ENCODE peak calls at places on chromosome 19, in seven cellular contexts. One of them, this sample, is unnamed.

GRCh38 chr19:13883665-13884064 is 6.7 kb downstream of the NANOS3 start:
- DNase-seq in sigmoid colon: no peak
- DNase-seq in coronary artery: no peak
- DNase-seq in CD8-positive, alpha-beta T cell: no peak
- DNase-seq in mesothelial cell of epicardium: no peak
- DNase-seq in A549: no peak
- DNase-seq in activated CD8-positive, alpha-beta T cell treated with anti-CD3 and anti-CD28 coated beads for 36 hours: no peak
- DNase-seq in this sample: no peak

GRCh38 chr19:6047741-6048231 is 62.5 kb downstream of the RFX2 start:
- DNase-seq in coronary artery: no peak
- DNase-seq in A549: peak; percentile 58
- DNase-seq in mesothelial cell of epicardium: no peak
- DNase-seq in activated CD8-positive, alpha-beta T cell treated with anti-CD3 and anti-CD28 coated beads for 36 hours: no peak
- DNase-seq in CD8-positive, alpha-beta T cell: peak; percentile 8
- DNase-seq in sigmoid colon: no peak
- DNase-seq in this sample: peak; percentile 53

GRCh38 chr19:13959962-13960862 is 7.9 kb downstream of the DCAF15 start:
- DNase-seq in A549: no peak
- DNase-seq in mesothelial cell of epicardium: no peak
- DNase-seq in activated CD8-positive, alpha-beta T cell treated with anti-CD3 and anti-CD28 coated beads for 36 hours: peak; percentile 43
- DNase-seq in sigmoid colon: no peak
- DNase-seq in CD8-positive, alpha-beta T cell: peak; percentile 37
- DNase-seq in coronary artery: no peak
- DNase-seq in this sample: no peak

GRCh38 chr19:17334414-17335409 is at the start of gene ANO8:
- DNase-seq in coronary artery: peak; percentile 94
- DNase-seq in A549: peak; percentile 99
- DNase-seq in sigmoid colon: peak; percentile 96
- DNase-seq in activated CD8-positive, alpha-beta T cell treated with anti-CD3 and anti-CD28 coated beads for 36 hours: peak; percentile 97
- DNase-seq in mesothelial cell of epicardium: peak; percentile 93
- DNase-seq in CD8-positive, alpha-beta T cell: peak; percentile 97
- DNase-seq in this sample: peak; percentile 99

GRCh38 chr19:15200575-15201364 is at the start of gene NOTCH3:
- DNase-seq in CD8-positive, alpha-beta T cell: no peak
- DNase-seq in A549: no peak
- DNase-seq in activated CD8-positive, alpha-beta T cell treated with anti-CD3 and anti-CD28 coated beads for 36 hours: no peak
- DNase-seq in mesothelial cell of epicardium: no peak
- DNase-seq in sigmoid colon: no peak
- DNase-seq in coronary artery: no peak
- DNase-seq in this sample: no peak

GRCh38 chr19:41909706-41910105 is 18.5 kb downstream of the ERFL start:
- DNase-seq in coronary artery: no peak
- DNase-seq in CD8-positive, alpha-beta T cell: no peak
- DNase-seq in mesothelial cell of epicardium: no peak
- DNase-seq in sigmoid colon: no peak
- DNase-seq in A549: no peak
- DNase-seq in activated CD8-positive, alpha-beta T cell treated with anti-CD3 and anti-CD28 coated beads for 36 hours: no peak
- DNase-seq in this sample: peak; percentile 73

GRCh38 chr19:35722897-35723296 is 5.1 kb downstream of the KMT2B start:
- DNase-seq in activated CD8-positive, alpha-beta T cell treated with anti-CD3 and anti-CD28 coated beads for 36 hours: no peak
- DNase-seq in mesothelial cell of epicardium: no peak
- DNase-seq in sigmoid colon: no peak
- DNase-seq in coronary artery: no peak
- DNase-seq in A549: no peak
- DNase-seq in CD8-positive, alpha-beta T cell: no peak
- DNase-seq in this sample: no peak

GRCh38 chr19:6832412-6832811 is 55.0 kb upstream of the ADGRE1 start:
- DNase-seq in mesothelial cell of epicardium: no peak
- DNase-seq in sigmoid colon: no peak
- DNase-seq in coronary artery: no peak
- DNase-seq in CD8-positive, alpha-beta T cell: no peak
- DNase-seq in A549: no peak
- DNase-seq in activated CD8-positive, alpha-beta T cell treated with anti-CD3 and anti-CD28 coated beads for 36 hours: no peak
- DNase-seq in this sample: no peak

GRCh38 chr19:5031231-5032100 is 62.6 kb downstream of the KDM4B start:
- DNase-seq in mesothelial cell of epicardium: peak; percentile 95
- DNase-seq in CD8-positive, alpha-beta T cell: peak; percentile 83
- DNase-seq in sigmoid colon: peak; percentile 91
- DNase-seq in activated CD8-positive, alpha-beta T cell treated with anti-CD3 and anti-CD28 coated beads for 36 hours: peak; percentile 87
- DNase-seq in A549: peak; percentile 63
- DNase-seq in coronary artery: peak; percentile 84
- DNase-seq in this sample: peak; percentile 94

GRCh38 chr19:6790194-6791128 is 18.0 kb downstream of the VAV1 start:
- DNase-seq in coronary artery: no peak
- DNase-seq in mesothelial cell of epicardium: no peak
- DNase-seq in A549: no peak
- DNase-seq in sigmoid colon: no peak
- DNase-seq in activated CD8-positive, alpha-beta T cell treated with anti-CD3 and anti-CD28 coated beads for 36 hours: no peak
- DNase-seq in CD8-positive, alpha-beta T cell: no peak
- DNase-seq in this sample: peak; percentile 20

GRCh38 chr19:47047931-47048399 is 459 bp downstream of the TMEM160 start:
- DNase-seq in sigmoid colon: peak; percentile 93
- DNase-seq in mesothelial cell of epicardium: peak; percentile 81
- DNase-seq in A549: peak; percentile 94
- DNase-seq in CD8-positive, alpha-beta T cell: peak; percentile 65
- DNase-seq in coronary artery: peak; percentile 84
- DNase-seq in activated CD8-positive, alpha-beta T cell treated with anti-CD3 and anti-CD28 coated beads for 36 hours: peak; percentile 93
- DNase-seq in this sample: no peak

GRCh38 chr19:10478903-10479384 is 24.2 kb downstream of the KEAP1 start:
- DNase-seq in sigmoid colon: peak; percentile 98
- DNase-seq in mesothelial cell of epicardium: peak; percentile 68
- DNase-seq in activated CD8-positive, alpha-beta T cell treated with anti-CD3 and anti-CD28 coated beads for 36 hours: peak; percentile 95
- DNase-seq in CD8-positive, alpha-beta T cell: peak; percentile 83
- DNase-seq in coronary artery: peak; percentile 97
- DNase-seq in A549: peak; percentile 80
- DNase-seq in this sample: peak; percentile 91

GRCh38 chr19:41376998-41377365 is 649 bp downstream of the TMEM91 start:
- DNase-seq in sigmoid colon: no peak
- DNase-seq in CD8-positive, alpha-beta T cell: no peak
- DNase-seq in activated CD8-positive, alpha-beta T cell treated with anti-CD3 and anti-CD28 coated beads for 36 hours: peak; percentile 64
- DNase-seq in coronary artery: no peak
- DNase-seq in mesothelial cell of epicardium: no peak
- DNase-seq in A549: no peak
- DNase-seq in this sample: no peak

GRCh38 chr19:13209797-13210775 is 59.9 kb downstream of the IER2 start:
- DNase-seq in CD8-positive, alpha-beta T cell: no peak
- DNase-seq in sigmoid colon: no peak
- DNase-seq in coronary artery: no peak
- DNase-seq in activated CD8-positive, alpha-beta T cell treated with anti-CD3 and anti-CD28 coated beads for 36 hours: no peak
- DNase-seq in mesothelial cell of epicardium: no peak
- DNase-seq in A549: no peak
- DNase-seq in this sample: no peak

GRCh38 chr19:17665058-17665457 is 23.1 kb downstream of the UNC13A start:
- DNase-seq in mesothelial cell of epicardium: no peak
- DNase-seq in coronary artery: no peak
- DNase-seq in activated CD8-positive, alpha-beta T cell treated with anti-CD3 and anti-CD28 coated beads for 36 hours: no peak
- DNase-seq in A549: no peak
- DNase-seq in sigmoid colon: no peak
- DNase-seq in CD8-positive, alpha-beta T cell: no peak
- DNase-seq in this sample: no peak

GRCh38 chr19:28468701-28469459 is 744.1 kb downstream of the UQCRFS1 start:
- DNase-seq in sigmoid colon: peak; percentile 64
- DNase-seq in coronary artery: no peak
- DNase-seq in activated CD8-positive, alpha-beta T cell treated with anti-CD3 and anti-CD28 coated beads for 36 hours: peak; percentile 44
- DNase-seq in CD8-positive, alpha-beta T cell: peak; percentile 39
- DNase-seq in A549: no peak
- DNase-seq in mesothelial cell of epicardium: no peak
- DNase-seq in this sample: no peak

DNA sequence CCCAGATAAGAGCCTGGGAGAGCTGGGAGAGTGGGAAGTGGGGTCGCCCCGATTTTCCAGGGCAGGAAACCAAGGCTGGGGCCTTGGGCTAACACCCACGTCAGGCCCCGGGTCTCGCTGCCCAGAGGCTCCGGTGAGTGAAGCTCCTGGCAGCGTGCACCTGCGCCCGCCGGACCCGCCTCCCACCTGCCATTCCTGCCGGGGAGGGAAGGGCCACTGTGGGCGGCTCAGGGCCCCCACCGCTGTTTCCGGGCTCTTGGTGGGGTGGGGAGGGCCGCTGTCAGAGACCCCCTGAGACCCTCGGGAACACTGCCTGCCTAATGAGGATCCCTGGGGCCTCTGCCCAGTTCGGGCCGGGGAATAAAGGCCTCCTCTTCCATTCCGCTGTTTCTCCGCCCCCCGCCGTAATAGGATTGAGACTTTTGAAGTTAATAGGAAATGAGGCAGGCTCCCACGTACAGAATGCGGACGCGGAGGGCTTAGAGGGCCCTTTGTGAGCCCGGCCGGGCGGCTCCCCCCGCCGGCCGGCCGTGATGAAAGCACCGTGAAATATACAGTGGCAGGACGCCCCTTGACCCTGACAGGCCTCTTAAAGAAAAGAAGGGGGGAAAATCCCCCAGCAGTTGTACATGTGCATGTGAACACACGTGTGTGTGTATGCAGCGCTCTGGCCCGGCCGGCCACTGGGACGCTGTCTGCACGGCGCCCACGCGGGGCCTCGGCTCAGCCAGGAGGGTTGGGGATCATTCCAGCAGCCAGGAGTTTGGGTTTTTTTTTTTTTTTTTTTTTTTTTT is 33.2 kb downstream of the EFNA2 start:
- DNase-seq in sigmoid colon: no peak
- DNase-seq in coronary artery: no peak
- DNase-seq in CD8-positive, alpha-beta T cell: no peak
- DNase-seq in A549: no peak
- DNase-seq in activated CD8-positive, alpha-beta T cell treated with anti-CD3 and anti-CD28 coated beads for 36 hours: no peak
- DNase-seq in mesothelial cell of epicardium: no peak
- DNase-seq in this sample: no peak
- TF ChIP-seq CTCF in sigmoid colon: no peak
- TF ChIP-seq CTCF in coronary artery: no peak
- TF ChIP-seq CTCF in CD8-positive, alpha-beta T cell: no peak
- TF ChIP-seq CTCF in A549: no peak
- TF ChIP-seq CTCF in activated CD8-positive, alpha-beta T cell treated with anti-CD3 and anti-CD28 coated beads for 36 hours: no peak
- TF ChIP-seq CTCF in mesothelial cell of epicardium: no peak
- TF ChIP-seq CTCF in this sample: no peak

DNA sequence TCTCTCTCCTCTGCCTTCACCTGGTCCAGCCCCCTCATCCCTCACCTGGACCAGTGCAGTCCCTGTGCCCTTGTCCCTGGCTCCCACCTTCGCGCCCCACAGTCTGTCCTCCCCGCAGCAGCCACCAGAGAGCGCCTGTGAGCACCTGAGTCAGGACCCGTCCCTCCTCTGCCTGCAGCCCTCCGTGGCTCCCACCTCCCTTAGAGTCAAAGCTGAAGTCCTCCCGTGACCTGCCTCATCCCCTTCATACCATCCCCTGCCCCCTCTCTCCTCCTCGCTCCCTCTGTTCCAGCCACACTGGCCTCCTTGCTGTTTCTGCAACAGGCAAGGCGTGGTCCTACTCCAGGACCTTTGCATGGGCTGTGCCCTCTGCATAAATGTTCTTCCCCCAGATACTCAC is 10.3 kb downstream of the CELF5 start:
- DNase-seq in coronary artery: no peak
- DNase-seq in sigmoid colon: no peak
- DNase-seq in A549: no peak
- DNase-seq in CD8-positive, alpha-beta T cell: no peak
- DNase-seq in activated CD8-positive, alpha-beta T cell treated with anti-CD3 and anti-CD28 coated beads for 36 hours: peak; percentile 57
- DNase-seq in mesothelial cell of epicardium: no peak
- DNase-seq in this sample: no peak
- TF ChIP-seq CTCF in coronary artery: no peak
- TF ChIP-seq CTCF in sigmoid colon: no peak
- TF ChIP-seq CTCF in A549: no peak
- TF ChIP-seq CTCF in CD8-positive, alpha-beta T cell: no peak
- TF ChIP-seq CTCF in activated CD8-positive, alpha-beta T cell treated with anti-CD3 and anti-CD28 coated beads for 36 hours: peak; percentile 38
- TF ChIP-seq CTCF in mesothelial cell of epicardium: no peak
- TF ChIP-seq CTCF in this sample: peak; percentile 50

DNA sequence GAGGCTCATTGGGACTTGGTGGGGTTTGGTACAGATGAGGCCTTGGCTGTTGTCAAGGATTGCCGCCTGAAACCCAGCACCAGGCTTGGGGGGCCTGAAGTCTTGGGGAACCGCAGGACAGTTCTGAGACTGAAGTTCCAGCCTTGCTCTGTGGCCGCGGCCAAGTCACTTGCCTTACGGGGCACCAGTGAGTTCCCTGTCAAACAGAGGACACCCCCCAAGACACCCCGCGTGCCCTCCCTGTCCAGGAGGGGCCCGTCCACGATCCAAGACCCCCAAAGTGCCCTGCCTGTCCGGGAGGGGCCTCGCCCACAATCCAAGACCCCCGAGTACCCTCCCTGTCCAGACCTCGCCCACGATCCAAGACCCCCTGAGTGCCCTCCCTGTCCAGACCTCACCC is 2.5 kb downstream of the CDC34 start:
- DNase-seq in activated CD8-positive, alpha-beta T cell treated with anti-CD3 and anti-CD28 coated beads for 36 hours: no peak
- DNase-seq in sigmoid colon: peak; percentile 64
- DNase-seq in coronary artery: no peak
- DNase-seq in A549: no peak
- DNase-seq in mesothelial cell of epicardium: no peak
- DNase-seq in CD8-positive, alpha-beta T cell: no peak
- DNase-seq in this sample: no peak
- TF ChIP-seq CTCF in activated CD8-positive, alpha-beta T cell treated with anti-CD3 and anti-CD28 coated beads for 36 hours: no peak
- TF ChIP-seq CTCF in sigmoid colon: no peak
- TF ChIP-seq CTCF in coronary artery: no peak
- TF ChIP-seq CTCF in A549: no peak
- TF ChIP-seq CTCF in mesothelial cell of epicardium: no peak
- TF ChIP-seq CTCF in CD8-positive, alpha-beta T cell: no peak
- TF ChIP-seq CTCF in this sample: no peak

DNA sequence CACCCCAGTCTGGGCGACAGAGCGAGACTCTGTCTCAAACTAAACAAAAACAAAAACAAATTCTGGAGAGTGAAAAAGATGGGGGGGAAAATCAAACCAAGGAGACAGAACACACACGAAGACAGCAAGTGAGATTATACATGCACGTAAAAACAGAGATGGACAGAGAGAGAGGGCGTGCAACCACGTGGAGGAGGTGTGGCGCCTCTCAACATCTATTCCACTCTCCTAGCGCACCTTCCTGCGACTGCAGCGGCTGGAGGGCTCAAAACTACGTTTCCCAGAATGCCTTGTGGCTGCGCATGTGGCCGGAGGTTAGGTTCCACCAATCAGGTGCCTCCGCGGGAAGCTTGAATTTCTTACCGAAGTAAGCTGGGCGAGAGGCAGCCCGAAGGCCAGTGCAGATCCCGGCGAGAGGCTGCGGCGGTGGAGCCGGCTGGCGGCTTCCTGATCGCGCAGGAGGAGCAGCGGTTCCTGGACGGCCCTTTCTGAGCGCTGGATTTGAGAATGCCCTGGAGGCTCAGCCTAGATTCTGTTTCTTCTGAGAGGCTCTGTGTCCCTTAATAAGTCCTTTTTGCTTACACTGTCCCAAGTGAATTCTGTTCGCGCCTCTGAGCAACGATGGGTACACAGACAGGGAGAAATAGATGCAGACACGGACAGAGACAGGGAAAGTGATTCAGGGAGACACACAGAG is 13.1 kb upstream of the NANOS2 start:
- DNase-seq in coronary artery: peak; percentile 80
- DNase-seq in sigmoid colon: peak; percentile 95
- DNase-seq in CD8-positive, alpha-beta T cell: peak; percentile 89
- DNase-seq in mesothelial cell of epicardium: peak; percentile 93
- DNase-seq in A549: peak; percentile 97
- DNase-seq in activated CD8-positive, alpha-beta T cell treated with anti-CD3 and anti-CD28 coated beads for 36 hours: peak; percentile 97
- DNase-seq in this sample: no peak
- TF ChIP-seq CTCF in coronary artery: no peak
- TF ChIP-seq CTCF in sigmoid colon: no peak
- TF ChIP-seq CTCF in CD8-positive, alpha-beta T cell: peak; percentile 15
- TF ChIP-seq CTCF in mesothelial cell of epicardium: no peak
- TF ChIP-seq CTCF in A549: peak; percentile 17
- TF ChIP-seq CTCF in activated CD8-positive, alpha-beta T cell treated with anti-CD3 and anti-CD28 coated beads for 36 hours: no peak
- TF ChIP-seq CTCF in this sample: no peak

GRCh38 chr19:21482863-21483276 is 22.5 kb upstream of the ZNF429 start:
- DNase-seq in sigmoid colon: peak; percentile 72
- DNase-seq in A549: peak; percentile 12
- DNase-seq in coronary artery: peak; percentile 78
- DNase-seq in CD8-positive, alpha-beta T cell: peak; percentile 68
- DNase-seq in activated CD8-positive, alpha-beta T cell treated with anti-CD3 and anti-CD28 coated beads for 36 hours: peak; percentile 72
- DNase-seq in mesothelial cell of epicardium: no peak
- DNase-seq in this sample: no peak
- TF ChIP-seq CTCF in sigmoid colon: peak; percentile 70
- TF ChIP-seq CTCF in A549: no peak
- TF ChIP-seq CTCF in coronary artery: peak; percentile 73
- TF ChIP-seq CTCF in CD8-positive, alpha-beta T cell: peak; percentile 78
- TF ChIP-seq CTCF in activated CD8-positive, alpha-beta T cell treated with anti-CD3 and anti-CD28 coated beads for 36 hours: peak; percentile 86
- TF ChIP-seq CTCF in mesothelial cell of epicardium: peak; percentile 60
- TF ChIP-seq CTCF in this sample: peak; percentile 73